ENCODE peak calls at places on chromosomes 7 and 10, in five cellular contexts. S is right lobe of liver, C is gastrocnemius medialis, L is IMR-90, Y is heart left ventricle. W is an unnamed sample.
A peak's percentile ranks its signal among the peaks of the same experiment; 100 is the strongest.

GRCh38 chr7:68246189-68246633 is 1249.6 kb downstream of the TYW1 start:
- ATAC-seq in C (no peak), S (no peak), L (no peak), Y (no peak), W (no peak)

GRCh38 chr10:69684020-69684980 is 54.3 kb downstream of the FAM241B start:
- ATAC-seq in L (peak; percentile 57), Y (peak; percentile 39), S (peak; percentile 85), C (no peak), W (peak; percentile 62)

GRCh38 chr10:10726101-10726500 is 291.6 kb upstream of the CELF2 start:
- ATAC-seq in C (no peak), Y (no peak), S (no peak), L (no peak), W (no peak)

GRCh38 chr10:43453266-43453831 is 16.4 kb downstream of the ZNF487 start:
- ATAC-seq in Y (no peak), S (no peak), C (no peak), L (no peak), W (no peak)

GRCh38 chr7:25968205-25968993 is 183.6 kb upstream of the NFE2L3 start:
- ATAC-seq in L (no peak), S (no peak), C (no peak), Y (no peak), W (no peak)

GRCh38 chr10:132632851-132633684 is 95.5 kb downstream of the INPP5A start:
- ATAC-seq in S (no peak), Y (no peak), C (no peak), L (peak; percentile 38), W (peak; percentile 19)

GRCh38 chr10:17084258-17084657 is 45.4 kb downstream of the CUBN start:
- ATAC-seq in Y (no peak), C (no peak), L (no peak), S (no peak), W (no peak)

GRCh38 chr10:22666287-22667092 is 47.9 kb downstream of the PIP4K2A start:
- ATAC-seq in S (peak; percentile 61), L (peak; percentile 64), Y (no peak), C (no peak), W (no peak)

GRCh38 chr10:22573820-22574569 is 140.4 kb downstream of the PIP4K2A start:
- ATAC-seq in L (peak; percentile 42), Y (no peak), C (no peak), S (peak; percentile 76), W (no peak)

GRCh38 chr10:77197544-77197943 is 440.1 kb downstream of the KCNMA1 start:
- ATAC-seq in L (no peak), C (no peak), S (no peak), Y (no peak), W (no peak)

GRCh38 chr10:75969031-75969430 is 537.6 kb downstream of the LRMDA start:
- ATAC-seq in Y (no peak), S (no peak), C (no peak), L (no peak), W (no peak)

GRCh38 chr7:25578991-25579687 is 350.9 kb upstream of the NPVF start:
- ATAC-seq in C (no peak), S (no peak), Y (no peak), L (no peak), W (no peak)

GRCh38 chr7:13850185-13850752 is 139.2 kb downstream of the ETV1 start:
- ATAC-seq in C (no peak), L (peak; percentile 87), S (no peak), Y (no peak), W (peak; percentile 41)

GRCh38 chr10:95739046-95739445 is 16.9 kb upstream of the ENTPD1 start:
- ATAC-seq in Y (no peak), S (no peak), C (no peak), L (no peak), W (no peak)

GRCh38 chr7:46108272-46108671 is 187.2 kb upstream of the IGFBP3 start:
- ATAC-seq in C (no peak), L (no peak), Y (no peak), S (no peak), W (no peak)

GRCh38 chr10:97102441-97102840 is 83.3 kb downstream of the SLIT1 start:
- ATAC-seq in L (no peak), Y (peak; percentile 83), S (no peak), C (no peak), W (no peak)

GRCh38 chr10:101143354-101143648 is 12.2 kb downstream of the TLX1 start:
- ATAC-seq in Y (no peak), C (no peak), L (no peak), S (no peak), W (no peak)

GRCh38 chr10:59361659-59362183 is 628 bp downstream of the FAM13C start:
- ATAC-seq in C (peak; percentile 70), L (peak; percentile 5), Y (peak; percentile 44), S (no peak), W (no peak)

GRCh38 chr10:116194061-116194460 is 78.9 kb downstream of the GFRA1 start:
- ATAC-seq in L (no peak), Y (no peak), S (peak; percentile 83), C (no peak), W (no peak)

GRCh38 chr10:94123253-94123995 is 129.7 kb downstream of the PLCE1 start:
- ATAC-seq in S (no peak), C (no peak), L (peak; percentile 89), Y (no peak), W (peak; percentile 62)

GRCh38 chr7:43179393-43179792 is 66.9 kb downstream of the HECW1 start:
- ATAC-seq in S (no peak), Y (no peak), C (no peak), L (no peak), W (no peak)

GRCh38 chr10:29534590-29534989 is 100.2 kb downstream of the SVIL start:
- ATAC-seq in Y (peak; percentile 10), C (no peak), L (no peak), S (no peak), W (no peak)

GRCh38 chr10:21969326-21970287 is 33.9 kb downstream of the DNAJC1 start:
- ATAC-seq in L (peak; percentile 66), Y (no peak), S (no peak), C (no peak), W (no peak)

GRCh38 chr10:7541137-7542087 is 125.4 kb downstream of the ITIH5 start:
- ATAC-seq in L (peak; percentile 27), C (no peak), S (peak; percentile 58), Y (peak; percentile 82), W (peak; percentile 86)

GRCh38 chr10:74145133-74145532 is 5.5 kb downstream of the AP3M1 start:
- ATAC-seq in L (peak; percentile 94), C (no peak), Y (no peak), S (no peak), W (peak; percentile 61)

GRCh38 chr10:14040787-14041631 is 289.7 kb downstream of the FRMD4A start:
- ATAC-seq in L (no peak), Y (no peak), S (no peak), C (no peak), W (no peak)

GRCh38 chr7:128890306-128891109 is 20.0 kb downstream of the KCP start:
- ATAC-seq in L (no peak), S (peak; percentile 29), C (no peak), Y (no peak), W (peak; percentile 29)

GRCh38 chr10:117260094-117260493 is 19.2 kb downstream of the SLC18A2 start:
- ATAC-seq in Y (no peak), L (no peak), C (no peak), S (no peak), W (no peak)

GRCh38 chr10:81215498-81215897 is 659.5 kb upstream of the NRG3 start:
- ATAC-seq in S (no peak), Y (no peak), L (no peak), C (no peak), W (no peak)

GRCh38 chr7:135601182-135601581 is 43.5 kb downstream of the NUP205 start:
- ATAC-seq in S (no peak), Y (no peak), C (no peak), L (peak; percentile 42), W (no peak)

GRCh38 chr7:141071855-141072547 is 1.9 kb upstream of the TMEM178B start:
- ATAC-seq in S (no peak), Y (no peak), L (no peak), C (no peak), W (no peak)

DNA sequence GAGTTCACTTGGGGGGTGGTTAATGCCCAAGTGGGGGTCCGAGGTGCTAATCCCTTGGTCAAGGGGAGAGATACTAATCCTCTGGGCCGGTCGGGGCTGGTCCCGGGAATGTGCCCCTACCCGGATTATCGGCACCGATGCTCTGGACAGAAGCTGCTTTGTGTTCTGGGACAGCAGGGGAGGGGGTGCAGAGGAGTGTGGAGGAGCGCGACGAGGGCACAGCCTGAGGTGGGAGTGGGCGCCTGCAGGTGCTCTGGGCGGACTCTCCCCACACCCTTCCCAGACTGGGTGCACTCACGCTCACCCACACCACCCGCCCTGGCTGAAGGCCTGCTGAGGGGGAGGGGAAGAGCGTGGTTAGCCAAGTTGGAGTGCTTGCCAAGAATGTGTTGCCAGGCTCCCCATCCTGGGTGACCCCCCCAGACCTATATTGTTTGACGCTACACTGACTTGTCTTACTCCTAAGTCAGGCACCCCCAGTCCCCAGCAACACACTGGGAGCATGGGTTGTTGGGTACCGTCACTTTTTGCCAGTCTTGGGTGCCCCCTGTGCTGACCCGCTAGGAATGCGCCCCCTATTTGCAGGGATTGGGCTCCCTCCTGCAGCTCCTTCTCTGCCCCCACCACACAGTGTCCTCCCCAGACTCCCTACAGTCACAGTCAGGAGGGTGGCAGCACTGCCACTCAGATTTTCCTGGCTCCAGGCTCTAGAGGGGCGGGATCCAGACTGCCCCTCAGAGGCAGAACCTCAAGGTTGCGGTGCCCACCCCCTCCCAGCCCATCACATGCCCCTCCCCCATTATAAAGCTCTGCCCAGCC is 1.2 kb downstream of the SLC4A2 start:
- ATAC-seq in C (no peak), Y (no peak), L (no peak), S (no peak), W (no peak)
- TF ChIP-seq POLR2A in C (no peak), Y (no peak), L (peak; percentile 12), S (no peak), W (no peak)

DNA sequence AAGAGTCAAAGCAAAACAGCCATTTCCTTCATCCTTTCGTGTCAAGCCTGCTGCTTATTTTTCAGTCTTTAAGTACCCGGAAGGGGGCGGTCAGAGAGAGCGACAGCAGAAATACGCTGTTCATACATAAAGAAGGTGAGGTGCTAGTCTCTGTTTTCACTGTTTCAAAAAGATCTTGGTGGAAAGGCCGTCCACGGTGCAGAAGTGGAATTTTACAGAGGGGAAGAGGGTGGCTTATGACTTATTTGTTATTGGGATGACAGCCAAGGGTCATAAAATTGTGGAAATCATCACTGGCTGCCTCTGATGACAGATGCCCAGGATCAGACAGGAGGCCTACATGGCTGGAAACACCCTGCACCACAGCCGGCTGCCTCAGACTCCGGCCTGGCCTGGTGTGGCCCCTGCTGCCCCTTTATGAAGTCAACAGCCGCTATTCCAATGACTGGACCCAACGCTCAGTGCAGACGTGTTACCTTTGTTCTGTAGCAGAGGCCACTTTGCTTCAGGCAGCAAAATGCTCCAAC is 57.0 kb downstream of the HIPK2 start:
- ATAC-seq in Y (peak; percentile 17), L (no peak), C (peak; percentile 69), S (peak; percentile 70), W (peak; percentile 28)
- TF ChIP-seq POLR2A in Y (peak; percentile 20), L (no peak), C (no peak), S (peak; percentile 31), W (no peak)

DNA sequence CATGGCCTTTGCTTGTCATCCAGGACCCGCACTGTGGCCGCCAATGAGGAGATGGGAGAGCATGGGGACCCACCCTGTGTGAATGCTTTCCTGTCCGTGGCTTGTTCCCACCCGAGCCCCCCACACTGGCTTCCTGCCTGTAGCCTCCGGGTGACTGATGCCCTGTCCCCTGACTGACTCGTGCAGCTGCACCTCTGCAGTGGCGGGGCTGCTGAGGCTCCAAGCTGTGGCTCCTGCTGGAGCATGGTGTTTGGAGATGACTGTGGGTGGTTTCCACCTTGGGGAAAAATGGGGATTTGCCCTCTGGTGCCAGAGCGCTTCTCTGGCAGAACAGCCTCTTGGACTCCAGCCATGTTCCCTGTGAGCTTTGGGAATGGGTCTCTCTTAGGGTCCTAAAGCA is 2.1 kb downstream of the CAMK1D start:
- ATAC-seq in Y (no peak), S (no peak), C (no peak), L (no peak), W (no peak)
- TF ChIP-seq POLR2A in Y (no peak), S (no peak), C (no peak), L (no peak), W (no peak)

GRCh38 chr7:75740846-75741497 is 2.2 kb upstream of the HIP1 start:
- ATAC-seq in L (no peak), S (no peak), Y (no peak), C (no peak), W (no peak)
- TF ChIP-seq POLR2A in L (no peak), S (no peak), Y (no peak), C (no peak), W (no peak)